ENCODE peak calls at places on chromosome 4, in seven cellular contexts. E, C, F, Y, L, W and M are unnamed samples. For H3K4me1, the result is how much of the 10 kb centered on the place peaks cover.

GRCh38 chr4:136484996-136485395 is 1047.3 kb downstream of the PCDH18 start:
- DNase-seq in E (no peak), C (no peak), F (no peak), Y (peak), L (no peak), W (no peak), M (no peak)

GRCh38 chr4:48698029-48698901 is 81.8 kb downstream of the FRYL start:
- DNase-seq in E (peak), C (peak), F (peak), Y (peak), L (peak), W (no peak), M (peak)

GRCh38 chr4:68877555-68877954 is 61.8 kb downstream of the UGT2B10 start:
- DNase-seq in E (no peak), C (no peak), F (no peak), Y (no peak), L (peak), W (no peak), M (no peak)

GRCh38 chr4:138919094-138919936 is 96.3 kb upstream of the NOCT start:
- DNase-seq in E (peak), C (peak), F (peak), Y (peak), L (peak), W (peak), M (peak)

GRCh38 chr4:146477054-146477453 is 44.7 kb downstream of the SLC10A7 start:
- DNase-seq in E (no peak), C (no peak), F (no peak), Y (no peak), L (no peak), W (no peak), M (no peak)

GRCh38 chr4:139144161-139144859 is 32.7 kb downstream of the ELF2 start:
- DNase-seq in E (no peak), C (peak), F (peak), Y (peak), L (no peak), W (peak), M (peak)

GRCh38 chr4:108118505-108118904 is 50.2 kb downstream of the LEF1 start:
- DNase-seq in E (peak), C (peak), F (no peak), Y (peak), L (no peak), W (no peak), M (no peak)

GRCh38 chr4:154416183-154416543 is 75.4 kb downstream of the DCHS2 start:
- DNase-seq in E (no peak), C (no peak), F (no peak), Y (peak), L (peak), W (peak), M (no peak)

GRCh38 chr4:173014113-173014558 is 154.5 kb upstream of the GALNT7 start:
- DNase-seq in E (no peak), C (peak), F (no peak), Y (peak), L (no peak), W (no peak), M (no peak)

GRCh38 chr4:7158991-7159390 is 33.3 kb upstream of the SORCS2 start:
- DNase-seq in E (no peak), C (no peak), F (peak), Y (no peak), L (no peak), W (no peak), M (no peak)

GRCh38 chr4:24765331-24765990 is 29.9 kb upstream of the SOD3 start:
- DNase-seq in E (no peak), C (no peak), F (no peak), Y (no peak), L (no peak), W (no peak), M (no peak)

GRCh38 chr4:95317124-95317820 is 231.5 kb downstream of the UNC5C start:
- DNase-seq in E (no peak), C (no peak), F (no peak), Y (no peak), L (no peak), W (no peak), M (no peak)

GRCh38 chr4:7472443-7473013 is 37.8 kb upstream of the PSAPL1 start:
- DNase-seq in E (no peak), C (no peak), F (no peak), Y (no peak), L (no peak), W (no peak), M (no peak)

GRCh38 chr4:39323836-39324235 is 42.3 kb downstream of the RFC1 start:
- DNase-seq in E (no peak), C (no peak), F (no peak), Y (no peak), L (no peak), W (no peak), M (no peak)

GRCh38 chr4:69775488-69775887 is 15.1 kb upstream of the SULT1B1 start:
- DNase-seq in E (no peak), C (no peak), F (no peak), Y (no peak), L (no peak), W (no peak), M (no peak)

GRCh38 chr4:145936142-145937020 is 2.2 kb downstream of the ZNF827 start:
- DNase-seq in E (peak), C (peak), F (no peak), Y (peak), L (peak), W (peak), M (no peak)

GRCh38 chr4:8699479-8700145 is 107.0 kb downstream of the CPZ start:
- DNase-seq in E (no peak), C (no peak), F (no peak), Y (no peak), L (no peak), W (no peak), M (no peak)

GRCh38 chr4:138242076-138242829 is at the start of gene SLC7A11:
- DNase-seq in E (peak), C (peak), F (no peak), Y (peak), L (peak), W (no peak), M (no peak)

GRCh38 chr4:70734168-70734954 is 12.6 kb downstream of the RUFY3 start:
- DNase-seq in E (peak), C (peak), F (no peak), Y (no peak), L (no peak), W (no peak), M (no peak)

GRCh38 chr4:128525939-128526630 is 238.5 kb upstream of the PGRMC2 start:
- DNase-seq in E (no peak), C (peak), F (no peak), Y (peak), L (no peak), W (no peak), M (no peak)
- H3K4me3 ChIP-seq in E (no peak), C (no peak), F (no peak), Y (no peak), L (no peak), W (no peak), M (no peak)

GRCh38 chr4:87035881-87036509 is 101.2 kb downstream of the AFF1 start:
- DNase-seq in E (no peak), C (no peak), F (no peak), Y (no peak), L (no peak), W (no peak), M (no peak)
- H3K4me1 ChIP-seq in E (half or more), C (under half), F (half or more), Y (under half), L (under half), W (half or more), M (half or more)

GRCh38 chr4:74932832-74933561 is at the start of gene PARM1:
- DNase-seq in E (no peak), C (peak), F (peak), Y (peak), L (peak), W (peak), M (peak)
- H3K27ac ChIP-seq in E (no peak), C (no peak), F (peak), Y (no peak), L (peak), W (peak), M (peak)

DNA sequence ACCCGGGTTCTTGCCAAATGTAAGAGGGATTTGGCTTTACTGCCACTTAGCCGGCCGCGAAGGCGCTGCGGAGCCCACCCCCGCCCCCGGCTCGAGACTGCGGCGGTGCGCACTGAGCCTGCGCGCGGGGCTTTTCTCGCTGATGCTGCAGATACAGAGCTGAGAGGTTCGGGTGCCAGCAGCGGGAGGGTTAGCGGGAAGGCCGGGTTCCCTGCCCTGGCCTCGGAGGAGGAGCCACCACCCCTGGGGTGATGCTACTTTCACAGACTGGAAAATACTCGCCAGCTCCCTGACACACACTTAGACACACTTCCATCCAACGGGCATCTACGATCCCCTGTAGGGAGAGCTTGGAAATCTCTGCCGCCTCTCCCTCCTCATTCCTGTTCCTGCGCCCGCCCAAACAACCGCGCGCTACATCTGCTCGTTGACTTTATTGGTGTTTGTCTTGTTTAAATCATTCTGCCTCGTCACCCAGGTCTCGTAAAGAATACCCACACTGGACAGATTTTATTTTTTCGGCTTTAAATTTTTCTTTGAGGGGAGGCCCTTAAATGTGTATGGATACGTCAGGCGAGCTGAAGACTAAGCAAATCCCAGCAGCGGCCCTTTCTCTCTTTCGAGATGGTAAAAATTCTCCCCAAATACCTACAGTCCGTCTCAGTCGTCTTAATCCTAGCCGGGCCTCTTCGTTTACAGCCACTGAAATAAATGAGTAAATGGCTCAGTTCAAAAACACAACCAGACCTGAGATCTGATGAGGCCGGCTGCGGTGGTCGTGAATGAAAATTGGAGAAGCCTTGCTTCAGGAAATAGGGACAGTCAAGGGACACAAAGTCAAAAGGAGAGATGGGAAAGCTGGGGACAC is 1.9 kb upstream of the PCDH7 start:
- DNase-seq in E (no peak), C (peak), F (no peak), Y (peak), L (peak), W (peak), M (no peak)
- H3K4me3 ChIP-seq in E (no peak), C (peak), F (peak), Y (peak), L (peak), W (peak), M (peak)

GRCh38 chr4:158811216-158811540 is 42.4 kb downstream of the FNIP2 start:
- DNase-seq in E (no peak), C (no peak), F (no peak), Y (no peak), L (no peak), W (no peak), M (no peak)
- H3K4me1 ChIP-seq in E (under half), C (under half), F (under half), Y (under half), L (half or more), W (half or more), M (under half)

GRCh38 chr4:124941267-124941666 is 228.7 kb upstream of the ANKRD50 start:
- DNase-seq in E (no peak), C (peak), F (no peak), Y (no peak), L (no peak), W (no peak), M (no peak)

GRCh38 chr4:124943145-124943889 is 230.8 kb upstream of the ANKRD50 start:
- DNase-seq in E (no peak), C (peak), F (no peak), Y (no peak), L (no peak), W (no peak), M (no peak)

GRCh38 chr4:124945422-124945821 is 232.9 kb upstream of the ANKRD50 start:
- DNase-seq in E (no peak), C (no peak), F (no peak), Y (no peak), L (no peak), W (no peak), M (no peak)

GRCh38 chr4:124946696-124947095 is 234.2 kb upstream of the ANKRD50 start:
- DNase-seq in E (no peak), C (peak), F (no peak), Y (no peak), L (no peak), W (no peak), M (no peak)

GRCh38 chr4:124943938-124944337 is 231.4 kb upstream of the ANKRD50 start:
- DNase-seq in E (no peak), C (no peak), F (no peak), Y (peak), L (no peak), W (no peak), M (no peak)
- H3K27ac ChIP-seq in E (no peak), C (no peak), F (no peak), Y (no peak), L (no peak), W (no peak), M (no peak)